ENCODE peak calls at places on chromosome 19, in six cellular contexts. I is Right ventricle myocardium superior, D is OCI-LY7, B is RWPE1, L is fibroblast of pulmonary artery, G is left cardiac atrium. N is an unnamed sample.
A peak's percentile ranks its signal among the peaks of the same experiment; 100 is the strongest.

GRCh38 chr19:3047307-3048189 is 14.7 kb downstream of the TLE5 start:
- DNase-seq in I (peak; percentile 90), D (peak; percentile 46), B (peak; percentile 45), L (peak; percentile 71), G (peak; percentile 86), N (no peak)

GRCh38 chr19:10820173-10820572 is 15.8 kb downstream of the TMED1 start:
- DNase-seq in I (no peak), D (peak; percentile 34), B (no peak), L (no peak), G (no peak), N (peak; percentile 31)

GRCh38 chr19:16204005-16204294 is 6.2 kb downstream of the AP1M1 start:
- DNase-seq in I (peak; percentile 15), D (no peak), B (no peak), L (no peak), G (no peak), N (no peak)

GRCh38 chr19:2575734-2576481 is 100.0 kb downstream of the GADD45B start:
- DNase-seq in I (peak; percentile 92), D (no peak), B (no peak), L (peak; percentile 85), G (peak; percentile 89), N (no peak)

GRCh38 chr19:54114340-54114826 is 1.1 kb downstream of the TFPT start:
- DNase-seq in I (no peak), D (peak; percentile 62), B (no peak), L (peak; percentile 42), G (no peak), N (peak; percentile 77)

GRCh38 chr19:3397266-3398022 is 31.1 kb downstream of the NFIC start:
- DNase-seq in I (peak; percentile 76), D (no peak), B (peak; percentile 13), L (no peak), G (no peak), N (no peak)

GRCh38 chr19:2170219-2170618 is 6.5 kb downstream of the DOT1L start:
- DNase-seq in I (no peak), D (no peak), B (no peak), L (no peak), G (no peak), N (no peak)

GRCh38 chr19:8004723-8005513 is 523 bp downstream of the ELAVL1 start:
- DNase-seq in I (no peak), D (peak; percentile 44), B (no peak), L (peak; percentile 33), G (peak; percentile 39), N (no peak)

GRCh38 chr19:33134571-33135041 is 2.7 kb downstream of the WDR88 start:
- DNase-seq in I (no peak), D (no peak), B (no peak), L (no peak), G (no peak), N (no peak)

GRCh38 chr19:17268754-17269153 is 1.5 kb downstream of the BABAM1 start:
- DNase-seq in I (no peak), D (no peak), B (no peak), L (no peak), G (no peak), N (no peak)

GRCh38 chr19:48400018-48400742 is 6.7 kb downstream of the GRIN2D start:
- DNase-seq in I (peak; percentile 73), D (no peak), B (no peak), L (peak; percentile 65), G (peak; percentile 65), N (no peak)

GRCh38 chr19:2080336-2080988 is 15.7 kb downstream of the MOB3A start:
- DNase-seq in I (no peak), D (no peak), B (no peak), L (no peak), G (no peak), N (no peak)

GRCh38 chr19:50461066-50461875 is 15.0 kb upstream of the EMC10 start:
- DNase-seq in I (peak; percentile 60), D (peak; percentile 86), B (peak; percentile 85), L (peak; percentile 79), G (peak; percentile 57), N (peak; percentile 75)

GRCh38 chr19:48713041-48713863 is 6.3 kb downstream of the MAMSTR start:
- DNase-seq in I (no peak), D (peak; percentile 30), B (no peak), L (no peak), G (no peak), N (no peak)

GRCh38 chr19:45352914-45353796 is 12.6 kb downstream of the KLC3 start:
- DNase-seq in I (no peak), D (no peak), B (no peak), L (no peak), G (no peak), N (no peak)

GRCh38 chr19:41332000-41332399 is 21.7 kb downstream of the TGFB1 start:
- DNase-seq in I (no peak), D (no peak), B (no peak), L (no peak), G (no peak), N (no peak)

GRCh38 chr19:1411255-1412191 is 4.1 kb downstream of the DAZAP1 start:
- DNase-seq in I (peak; percentile 85), D (no peak), B (no peak), L (peak; percentile 41), G (peak; percentile 83), N (no peak)

GRCh38 chr19:42242071-42242511 is 311 bp downstream of the GSK3A start:
- DNase-seq in I (peak; percentile 69), D (peak; percentile 43), B (no peak), L (no peak), G (peak; percentile 50), N (peak; percentile 66)

GRCh38 chr19:3049089-3049488 is 13.2 kb downstream of the TLE5 start:
- DNase-seq in I (no peak), D (no peak), B (no peak), L (no peak), G (no peak), N (no peak)

GRCh38 chr19:531753-532571 is at the start of gene CDC34:
- DNase-seq in I (no peak), D (peak; percentile 34), B (no peak), L (no peak), G (no peak), N (no peak)

GRCh38 chr19:13015361-13016231 is 20.3 kb downstream of the NFIX start:
- DNase-seq in I (no peak), D (no peak), B (no peak), L (peak; percentile 40), G (no peak), N (no peak)

GRCh38 chr19:13506550-13506878 is 235 bp upstream of the CACNA1A start:
- DNase-seq in I (no peak), D (no peak), B (no peak), L (no peak), G (no peak), N (no peak)

GRCh38 chr19:12137541-12137940 is 2.6 kb downstream of the ZNF20 start:
- DNase-seq in I (no peak), D (peak; percentile 78), B (no peak), L (no peak), G (no peak), N (no peak)

GRCh38 chr19:58154287-58154678 is 3.7 kb upstream of the ZNF329 start:
- DNase-seq in I (peak; percentile 69), D (no peak), B (peak; percentile 4), L (peak; percentile 57), G (peak; percentile 74), N (no peak)

GRCh38 chr19:771332-771785 is 20.4 kb downstream of the MISP start:
- DNase-seq in I (no peak), D (peak; percentile 45), B (peak; percentile 38), L (peak; percentile 68), G (no peak), N (no peak)

GRCh38 chr19:28345811-28346210 is 867.1 kb downstream of the UQCRFS1 start:
- DNase-seq in I (no peak), D (no peak), B (no peak), L (no peak), G (no peak), N (no peak)

N was measured in natural killer cell treated with Interleukin-12 subunit alpha and Interleukin-12 subunit beta and Interleukin-15 and Interleukin-18, amount 100 ng/mL, for 72 hours.